ENCODE peak calls at places on chromosome 22, in four cellular contexts. X, S, I and Q are unnamed samples.

GRCh38 chr22:17477401-17477833 is 85.9 kb upstream of the SLC25A18 start:
- DNase-seq in X (peak), S (no peak), I (peak), Q (no peak)

GRCh38 chr22:46614070-46614931 is 5.9 kb upstream of the GRAMD4 start:
- DNase-seq in X (no peak), S (no peak), I (no peak), Q (peak)

GRCh38 chr22:46758867-46759290 is 3.6 kb upstream of the TBC1D22A start:
- DNase-seq in X (no peak), S (peak), I (peak), Q (peak)

GRCh38 chr22:19229600-19229999 is 51.1 kb upstream of the SLC25A1 start:
- DNase-seq in X (no peak), S (no peak), I (no peak), Q (no peak)

GRCh38 chr22:38305481-38306448 is 11.5 kb downstream of the CSNK1E start:
- DNase-seq in X (no peak), S (no peak), I (no peak), Q (peak)

GRCh38 chr22:26529345-26529744 is 17.1 kb upstream of the TFIP11 start:
- DNase-seq in X (no peak), S (no peak), I (peak), Q (no peak)

GRCh38 chr22:39243443-39244072 is 1.2 kb downstream of the PDGFB start:
- DNase-seq in X (no peak), S (no peak), I (no peak), Q (no peak)

GRCh38 chr22:23219787-23220484 is 39.6 kb downstream of the BCR start:
- DNase-seq in X (no peak), S (no peak), I (peak), Q (peak)

GRCh38 chr22:31915499-31916065 is 28.8 kb upstream of the YWHAH start:
- DNase-seq in X (no peak), S (no peak), I (no peak), Q (peak)

GRCh38 chr22:26364066-26365015 is 64.7 kb upstream of the ASPHD2 start:
- DNase-seq in X (peak), S (peak), I (peak), Q (peak)

GRCh38 chr22:28123989-28124766 is 205.1 kb upstream of the PITPNB start:
- DNase-seq in X (no peak), S (no peak), I (no peak), Q (no peak)

GRCh38 chr22:35998748-35999147 is 29.9 kb downstream of the RBFOX2 start:
- DNase-seq in X (no peak), S (no peak), I (no peak), Q (no peak)

GRCh38 chr22:35996596-35996995 is 32.0 kb downstream of the RBFOX2 start:
- DNase-seq in X (no peak), S (no peak), I (no peak), Q (no peak)

GRCh38 chr22:35995345-35995744 is 33.3 kb downstream of the RBFOX2 start:
- DNase-seq in X (no peak), S (no peak), I (no peak), Q (no peak)

GRCh38 chr22:35995772-35996171 is 32.9 kb downstream of the RBFOX2 start:
- DNase-seq in X (peak), S (no peak), I (peak), Q (peak)

DNA sequence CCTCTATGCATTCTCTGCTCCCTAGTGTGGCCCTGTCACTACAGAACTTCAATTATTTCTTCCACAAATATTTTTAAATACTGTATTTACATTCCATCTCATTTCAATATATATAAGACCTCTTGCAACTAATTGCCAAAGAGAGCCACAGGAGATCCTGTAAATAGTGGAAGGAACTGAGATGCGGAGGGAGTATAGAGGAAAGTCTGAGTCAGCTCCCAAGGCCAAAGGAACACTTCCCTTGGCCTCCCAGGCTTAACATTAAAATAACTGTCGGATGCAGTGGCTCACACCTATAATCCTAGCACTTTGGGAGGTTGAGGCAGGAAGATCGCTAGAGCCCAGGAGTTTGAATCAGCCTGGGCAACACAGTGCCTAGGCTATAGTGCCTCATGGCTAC is 31.2 kb downstream of the RBFOX2 start:
- DNase-seq in X (no peak), S (no peak), I (no peak), Q (no peak)
- H3K27ac ChIP-seq in X (peak), S (no peak), I (no peak), Q (no peak)

GRCh38 chr22:29882716-29883044 is 294 bp upstream of the MTMR3 start:
- DNase-seq in X (no peak), S (no peak), I (no peak), Q (no peak)
- H3K4me3 ChIP-seq in X (no peak), S (peak), I (peak), Q (peak)

DNA sequence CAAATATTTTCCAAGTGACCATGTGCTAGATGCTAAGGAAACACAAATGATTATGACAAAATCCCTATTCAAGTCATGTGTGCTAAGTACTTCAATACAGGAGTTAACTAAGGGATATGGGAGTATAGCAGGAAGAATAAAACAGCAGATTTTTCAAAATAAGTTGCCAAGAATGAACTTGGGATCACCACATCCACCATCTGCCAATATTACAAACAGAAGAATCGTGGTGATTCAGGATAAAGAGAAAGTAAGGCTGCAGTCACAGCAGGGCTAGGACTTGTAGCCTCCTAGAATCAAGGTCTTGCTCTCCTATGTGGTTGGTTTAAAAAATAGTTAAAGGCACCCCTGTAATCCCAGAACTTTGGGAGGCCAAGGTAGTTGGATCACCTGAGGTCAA is 34.3 kb downstream of the MRTFA start:
- DNase-seq in X (no peak), S (no peak), I (no peak), Q (no peak)
- H3K27ac ChIP-seq in X (no peak), S (no peak), I (no peak), Q (no peak)

DNA sequence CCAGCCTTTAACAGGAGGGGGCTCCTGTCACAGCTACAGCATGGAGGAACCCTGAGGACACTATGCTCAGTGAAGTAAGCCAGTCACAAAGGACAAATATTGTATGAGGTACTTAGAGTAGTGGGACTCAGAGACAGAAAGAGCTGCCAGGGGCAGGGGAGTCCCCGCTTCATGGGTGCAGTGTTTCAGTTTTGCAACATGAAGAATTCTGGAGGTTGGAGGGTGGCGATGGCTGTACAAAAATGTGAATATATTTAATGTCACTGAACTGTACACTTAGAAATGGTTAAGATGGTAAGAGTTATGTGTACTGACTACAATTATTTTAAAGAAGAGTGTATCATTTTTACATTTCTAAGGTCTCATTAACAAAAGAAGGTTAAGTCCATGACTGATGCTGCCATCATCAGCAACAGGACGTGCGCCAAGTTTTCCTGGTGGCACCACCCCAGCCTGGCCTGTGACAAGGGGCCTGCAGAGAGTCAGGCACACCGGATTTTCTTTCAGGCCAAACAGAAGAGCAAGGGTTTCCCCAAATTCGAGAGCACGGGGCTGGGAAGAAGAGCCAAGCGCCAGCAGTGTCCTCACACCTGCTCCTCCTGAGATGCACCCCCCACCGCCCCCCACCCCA is 22.1 kb downstream of the YPEL1 start:
- DNase-seq in X (no peak), S (no peak), I (no peak), Q (no peak)
- H3K4me3 ChIP-seq in X (no peak), S (no peak), I (peak), Q (no peak)

GRCh38 chr22:48649031-48649430 is 1178.6 kb downstream of the BRD1 start:
- DNase-seq in X (no peak), S (no peak), I (no peak), Q (no peak)

GRCh38 chr22:48649466-48649865 is 1178.2 kb downstream of the BRD1 start:
- DNase-seq in X (no peak), S (no peak), I (no peak), Q (no peak)

GRCh38 chr22:48651036-48651890 is 1176.4 kb downstream of the BRD1 start:
- DNase-seq in X (no peak), S (no peak), I (no peak), Q (no peak)

GRCh38 chr22:48651981-48652538 is 1175.6 kb downstream of the BRD1 start:
- DNase-seq in X (no peak), S (no peak), I (no peak), Q (no peak)

GRCh38 chr22:48650323-48651035 is 1177.2 kb downstream of the BRD1 start:
- DNase-seq in X (no peak), S (no peak), I (no peak), Q (no peak)
- H3K27ac ChIP-seq in X (no peak), S (no peak), I (no peak), Q (no peak)

DNA sequence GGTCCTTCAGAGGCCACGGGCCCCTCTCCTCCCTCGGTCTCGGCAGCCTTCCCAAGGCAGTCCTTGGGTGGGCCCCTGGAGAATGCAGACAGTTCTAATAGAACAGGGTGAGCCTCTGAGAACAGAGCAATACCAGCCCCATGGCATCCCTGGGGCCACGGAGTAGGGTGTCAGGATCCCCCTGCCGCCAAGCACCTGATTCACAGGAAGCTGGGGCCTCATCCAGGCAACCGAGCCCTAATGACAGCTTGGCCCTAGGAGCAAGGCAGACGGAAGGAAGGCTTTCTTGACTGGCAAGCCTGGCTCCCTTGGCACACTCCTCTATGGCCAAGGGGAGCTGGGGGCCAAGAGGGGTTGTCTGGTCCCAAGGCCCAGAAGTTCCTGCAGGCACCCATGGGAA is 15.2 kb downstream of the TXN2 start:
- DNase-seq in X (no peak), S (no peak), I (no peak), Q (no peak)
- H3K4me3 ChIP-seq in X (no peak), S (no peak), I (no peak), Q (no peak)